ENCODE peak calls at places on chromosome 22, in seven cellular contexts. O, L, J, D, F, H and C are unnamed samples.

GRCh38 chr22:46162285-46162684 is 12.0 kb downstream of the PPARA start:
- DNase-seq in O (no peak), L (no peak), J (no peak), D (no peak), F (no peak), H (no peak), C (no peak)

GRCh38 chr22:36220457-36220921 is 18.8 kb downstream of the APOL2 start:
- DNase-seq in O (no peak), L (no peak), J (peak; percentile 54), D (no peak), F (peak; percentile 55), H (no peak), C (no peak)

GRCh38 chr22:46604306-46604690 is 15.9 kb upstream of the GRAMD4 start:
- DNase-seq in O (peak; percentile 49), L (no peak), J (no peak), D (no peak), F (peak; percentile 33), H (no peak), C (peak; percentile 70)

GRCh38 chr22:31238057-31238456 is 26.0 kb downstream of the LIMK2 start:
- DNase-seq in O (no peak), L (no peak), J (no peak), D (no peak), F (no peak), H (no peak), C (peak; percentile 53)

GRCh38 chr22:24156146-24156914 is 25.0 kb upstream of the SUSD2 start:
- DNase-seq in O (peak; percentile 23), L (peak; percentile 36), J (no peak), D (no peak), F (no peak), H (no peak), C (peak; percentile 85)

GRCh38 chr22:40436460-40437431 is 66.4 kb downstream of the SGSM3 start:
- DNase-seq in O (peak; percentile 80), L (no peak), J (no peak), D (no peak), F (peak; percentile 22), H (peak; percentile 38), C (peak; percentile 54)

GRCh38 chr22:49948116-49948515 is 12.5 kb upstream of the PIM3 start:
- DNase-seq in O (no peak), L (no peak), J (peak; percentile 39), D (no peak), F (no peak), H (no peak), C (no peak)

GRCh38 chr22:25749420-25750169 is 7.6 kb downstream of the MYO18B start:
- DNase-seq in O (no peak), L (no peak), J (no peak), D (no peak), F (no peak), H (no peak), C (peak; percentile 81)

GRCh38 chr22:40426671-40427070 is 56.3 kb downstream of the SGSM3 start:
- DNase-seq in O (peak; percentile 55), L (no peak), J (no peak), D (no peak), F (no peak), H (no peak), C (no peak)

GRCh38 chr22:39603345-39603744 is 32.8 kb downstream of the CACNA1I start:
- DNase-seq in O (no peak), L (no peak), J (no peak), D (no peak), F (no peak), H (no peak), C (no peak)

GRCh38 chr22:41507330-41508063 is 36.8 kb downstream of the POLR3H start:
- DNase-seq in O (no peak), L (no peak), J (no peak), D (no peak), F (no peak), H (no peak), C (no peak)

GRCh38 chr22:23227380-23227779 is 47.1 kb downstream of the BCR start:
- DNase-seq in O (no peak), L (no peak), J (no peak), D (no peak), F (no peak), H (no peak), C (no peak)

GRCh38 chr22:41445171-41446056 is 1.2 kb downstream of the TOB2 start:
- DNase-seq in O (no peak), L (peak; percentile 32), J (peak; percentile 45), D (no peak), F (no peak), H (no peak), C (no peak)

GRCh38 chr22:23523746-23524145 is 56.3 kb downstream of the IGLL1 start:
- DNase-seq in O (no peak), L (no peak), J (no peak), D (no peak), F (no peak), H (no peak), C (no peak)

GRCh38 chr22:47165998-47166397 is 403.5 kb downstream of the TBC1D22A start:
- DNase-seq in O (no peak), L (peak; percentile 5), J (peak; percentile 12), D (no peak), F (no peak), H (no peak), C (no peak)

GRCh38 chr22:30626413-30626812 is 9.2 kb upstream of the SLC35E4 start:
- DNase-seq in O (no peak), L (no peak), J (no peak), D (no peak), F (no peak), H (no peak), C (no peak)

GRCh38 chr22:30883586-30884145 is 84.9 kb downstream of the MORC2 start:
- DNase-seq in O (no peak), L (no peak), J (no peak), D (no peak), F (no peak), H (no peak), C (no peak)

GRCh38 chr22:17508110-17508509 is 55.2 kb upstream of the SLC25A18 start:
- DNase-seq in O (no peak), L (no peak), J (no peak), D (no peak), F (no peak), H (no peak), C (no peak)

GRCh38 chr22:23218053-23218866 is 38.0 kb downstream of the BCR start:
- DNase-seq in O (no peak), L (no peak), J (no peak), D (no peak), F (no peak), H (no peak), C (no peak)

GRCh38 chr22:21661991-21662390 is 3.8 kb upstream of the PPIL2 start:
- DNase-seq in O (no peak), L (no peak), J (no peak), D (no peak), F (no peak), H (no peak), C (no peak)

GRCh38 chr22:21643533-21644357 is 1.6 kb downstream of the SDF2L1 start:
- DNase-seq in O (no peak), L (no peak), J (no peak), D (no peak), F (no peak), H (no peak), C (no peak)

GRCh38 chr22:30488121-30488520 is 16.3 kb upstream of the SEC14L3 start:
- DNase-seq in O (no peak), L (no peak), J (peak; percentile 35), D (no peak), F (no peak), H (no peak), C (no peak)

GRCh38 chr22:40603088-40603605 is 33.4 kb downstream of the MRTFA start:
- DNase-seq in O (peak; percentile 64), L (no peak), J (no peak), D (no peak), F (no peak), H (peak; percentile 13), C (no peak)

GRCh38 chr22:25777870-25778269 is 35.9 kb downstream of the MYO18B start:
- DNase-seq in O (peak; percentile 58), L (no peak), J (no peak), D (no peak), F (peak; percentile 17), H (no peak), C (peak; percentile 54)

GRCh38 chr22:29245626-29246385 is 22.0 kb downstream of the RHBDD3 start:
- DNase-seq in O (peak; percentile 70), L (peak; percentile 80), J (peak; percentile 75), D (no peak), F (peak; percentile 74), H (peak; percentile 29), C (peak; percentile 85)

GRCh38 chr22:31646186-31647019 is 15.6 kb downstream of the PISD start:
- DNase-seq in O (peak; percentile 95), L (no peak), J (no peak), D (peak; percentile 96), F (no peak), H (peak; percentile 96), C (peak; percentile 59)

GRCh38 chr22:20430641-20431519 is 6.7 kb downstream of the SCARF2 start:
- DNase-seq in O (peak; percentile 45), L (peak; percentile 68), J (peak; percentile 69), D (no peak), F (no peak), H (no peak), C (peak; percentile 75)
- TF ChIP-seq CTCF in O (no peak), L (no peak), J (peak; percentile 57), D (peak; percentile 51), F (peak; percentile 36), H (peak; percentile 2), C (no peak)

GRCh38 chr22:27650985-27651384 is 150.6 kb downstream of the MN1 start:
- DNase-seq in O (no peak), L (no peak), J (no peak), D (no peak), F (no peak), H (no peak), C (no peak)
- TF ChIP-seq CTCF in O (no peak), L (no peak), J (no peak), D (no peak), F (no peak), H (no peak), C (no peak)

GRCh38 chr22:37329239-37330140 is 47.2 kb downstream of the CYTH4 start:
- DNase-seq in O (peak; percentile 50), L (no peak), J (no peak), D (no peak), F (no peak), H (no peak), C (no peak)

GRCh38 chr22:37331034-37331428 is 48.7 kb downstream of the CYTH4 start:
- DNase-seq in O (peak; percentile 57), L (no peak), J (no peak), D (no peak), F (no peak), H (peak; percentile 32), C (no peak)

GRCh38 chr22:37331811-37332536 is 49.7 kb downstream of the CYTH4 start:
- DNase-seq in O (no peak), L (no peak), J (no peak), D (no peak), F (no peak), H (no peak), C (no peak)

GRCh38 chr22:37328017-37328416 is 45.7 kb downstream of the CYTH4 start:
- DNase-seq in O (peak; percentile 47), L (no peak), J (no peak), D (no peak), F (no peak), H (peak; percentile 74), C (no peak)

GRCh38 chr22:37330200-37331033 is 48.1 kb downstream of the CYTH4 start:
- DNase-seq in O (peak; percentile 79), L (peak; percentile 91), J (peak; percentile 95), D (no peak), F (no peak), H (peak; percentile 89), C (peak; percentile 68)
- TF ChIP-seq CTCF in O (no peak), L (no peak), J (peak; percentile 59), D (peak; percentile 40), F (no peak), H (peak; percentile 51), C (peak; percentile 18)

GRCh38 chr22:27032121-27032761 is 374.9 kb downstream of the MIAT start:
- DNase-seq in O (no peak), L (peak; percentile 78), J (peak; percentile 82), D (no peak), F (no peak), H (no peak), C (no peak)
- TF ChIP-seq CTCF in O (no peak), L (peak; percentile 32), J (peak; percentile 75), D (peak; percentile 15), F (no peak), H (peak; percentile 33), C (no peak)